ENCODE peak calls at places on chromosomes 16 and 17, in seven cellular contexts. P is body of pancreas, C is activated B cell treated with CpG ODN at 0.5 μM for 24 hours, R is progenitor cell of endocrine pancreas, Y is heart right ventricle, S is neural progenitor cell, B is omental fat pad. M is an unnamed sample.

GRCh38 chr17:65627892-65628622 is 66.6 kb upstream of the AXIN2 start:
- DNase-seq in P (peak), C (no peak), R (no peak), Y (no peak), S (no peak), B (no peak), M (no peak)

GRCh38 chr16:1920727-1921155 is 2.5 kb upstream of the HS3ST6 start:
- DNase-seq in P (peak), C (no peak), R (no peak), Y (no peak), S (peak), B (no peak), M (no peak)

GRCh38 chr17:44646280-44646679 is 10.0 kb upstream of the MEIOC start:
- DNase-seq in P (no peak), C (no peak), R (no peak), Y (no peak), S (no peak), B (no peak), M (no peak)

GRCh38 chr17:38417210-38417951 is 10.9 kb upstream of the ARHGAP23 start:
- DNase-seq in P (no peak), C (no peak), R (no peak), Y (no peak), S (no peak), B (no peak), M (no peak)

GRCh38 chr17:72021417-72022041 is 99.3 kb upstream of the SOX9 start:
- DNase-seq in P (no peak), C (no peak), R (no peak), Y (no peak), S (no peak), B (no peak), M (no peak)

GRCh38 chr16:397736-398332 is 835 bp downstream of the NME4 start:
- DNase-seq in P (peak), C (no peak), R (peak), Y (peak), S (peak), B (no peak), M (no peak)

GRCh38 chr17:75588546-75589016 is 981 bp downstream of the MYO15B start:
- DNase-seq in P (peak), C (no peak), R (no peak), Y (peak), S (no peak), B (no peak), M (no peak)

GRCh38 chr17:55437165-55437605 is 15.6 kb upstream of the MMD start:
- DNase-seq in P (no peak), C (peak), R (no peak), Y (no peak), S (peak), B (no peak), M (no peak)

GRCh38 chr17:57527437-57528083 is 217.5 kb downstream of the CCDC182 start:
- DNase-seq in P (no peak), C (no peak), R (no peak), Y (no peak), S (peak), B (no peak), M (no peak)

GRCh38 chr16:11181242-11181888 is 74.6 kb downstream of the SOCS1 start:
- DNase-seq in P (no peak), C (no peak), R (no peak), Y (no peak), S (no peak), B (no peak), M (no peak)

GRCh38 chr16:7835032-7835431 is 502.4 kb downstream of the RBFOX1 start:
- DNase-seq in P (no peak), C (no peak), R (no peak), Y (no peak), S (peak), B (no peak), M (no peak)

GRCh38 chr17:676060-676745 is 38.4 kb downstream of the VPS53 start:
- DNase-seq in P (no peak), C (no peak), R (no peak), Y (no peak), S (no peak), B (no peak), M (no peak)

GRCh38 chr16:4517812-4518211 is 20.8 kb downstream of the CDIP1 start:
- DNase-seq in P (peak), C (no peak), R (peak), Y (no peak), S (peak), B (no peak), M (no peak)

GRCh38 chr16:23573822-23574221 is 16.3 kb downstream of the UBFD1 start:
- DNase-seq in P (no peak), C (no peak), R (no peak), Y (no peak), S (no peak), B (no peak), M (no peak)

GRCh38 chr16:27154573-27155521 is 48.5 kb upstream of the KDM8 start:
- DNase-seq in P (peak), C (peak), R (peak), Y (peak), S (peak), B (peak), M (peak)

GRCh38 chr16:89412811-89413210 is 77.5 kb downstream of the ANKRD11 start:
- DNase-seq in P (no peak), C (no peak), R (no peak), Y (peak), S (peak), B (no peak), M (no peak)

GRCh38 chr16:89411335-89411850 is 79.0 kb downstream of the ANKRD11 start:
- DNase-seq in P (no peak), C (no peak), R (no peak), Y (no peak), S (no peak), B (no peak), M (no peak)

GRCh38 chr16:89410322-89410721 is 80.0 kb downstream of the ANKRD11 start:
- DNase-seq in P (no peak), C (no peak), R (no peak), Y (no peak), S (no peak), B (no peak), M (no peak)

GRCh38 chr16:89409161-89409711 is 81.1 kb downstream of the ANKRD11 start:
- DNase-seq in P (no peak), C (no peak), R (no peak), Y (no peak), S (no peak), B (no peak), M (peak)

GRCh38 chr16:89410794-89411309 is 79.5 kb downstream of the ANKRD11 start:
- DNase-seq in P (peak), C (no peak), R (no peak), Y (peak), S (no peak), B (no peak), M (no peak)
- TF ChIP-seq CTCF in P (peak), C (no peak), R (no peak), Y (no peak), S (no peak), B (no peak), M (no peak)

DNA sequence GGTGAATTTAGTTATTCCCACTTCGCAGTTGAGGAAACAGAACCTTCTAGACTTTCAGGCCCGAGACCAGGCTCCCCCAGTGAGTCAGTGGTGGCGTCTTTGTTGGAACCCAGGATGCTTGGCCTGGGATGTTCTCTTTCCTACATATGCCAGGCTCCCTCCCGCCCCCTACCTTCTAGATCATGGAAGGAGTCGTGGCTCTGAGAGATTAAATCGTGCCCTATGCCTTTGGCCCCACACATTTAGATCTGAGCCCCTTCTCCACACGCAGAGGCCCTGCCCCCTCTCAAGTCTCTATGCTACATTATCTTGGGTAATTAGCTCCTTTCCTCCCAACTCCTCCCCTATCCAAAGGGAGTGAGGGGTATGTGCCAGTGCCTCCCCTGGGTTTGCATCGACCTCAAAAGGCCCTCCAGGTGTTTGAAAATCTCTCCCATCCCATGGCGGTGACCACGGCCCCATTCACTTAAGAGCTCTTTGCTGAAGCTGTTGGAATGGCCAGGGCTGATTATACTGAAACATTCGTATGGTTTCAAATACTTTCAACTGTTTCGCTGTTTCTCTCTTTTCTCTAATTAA is 3.0 kb downstream of the NGFR start:
- DNase-seq in P (no peak), C (no peak), R (no peak), Y (no peak), S (peak), B (no peak), M (no peak)
- TF ChIP-seq CTCF in P (no peak), C (no peak), R (peak), Y (no peak), S (peak), B (no peak), M (no peak)

GRCh38 chr17:8576895-8577294 is 53.6 kb downstream of the MYH10 start:
- DNase-seq in P (no peak), C (no peak), R (no peak), Y (no peak), S (no peak), B (no peak), M (no peak)

GRCh38 chr17:8577868-8578267 is 52.7 kb downstream of the MYH10 start:
- DNase-seq in P (no peak), C (no peak), R (no peak), Y (no peak), S (no peak), B (no peak), M (no peak)

GRCh38 chr17:8572767-8573166 is 57.8 kb downstream of the MYH10 start:
- DNase-seq in P (no peak), C (no peak), R (no peak), Y (no peak), S (no peak), B (no peak), M (no peak)

GRCh38 chr17:8574687-8575086 is 55.8 kb downstream of the MYH10 start:
- DNase-seq in P (no peak), C (no peak), R (no peak), Y (no peak), S (no peak), B (no peak), M (no peak)
- TF ChIP-seq CTCF in P (peak), C (no peak), R (peak), Y (peak), S (peak), B (no peak), M (no peak)

GRCh38 chr16:89700649-89701424 is 668 bp downstream of the SPATA2L start:
- DNase-seq in P (peak), C (peak), R (no peak), Y (no peak), S (peak), B (no peak), M (peak)
- TF ChIP-seq CTCF in P (no peak), C (no peak), R (peak), Y (no peak), S (peak), B (no peak), M (peak)

GRCh38 chr16:14652726-14653125 is 20.0 kb downstream of the BFAR start:
- DNase-seq in P (no peak), C (no peak), R (no peak), Y (no peak), S (no peak), B (no peak), M (no peak)

GRCh38 chr16:14650629-14651028 is 17.9 kb downstream of the BFAR start:
- DNase-seq in P (no peak), C (no peak), R (no peak), Y (no peak), S (no peak), B (no peak), M (no peak)

DNA sequence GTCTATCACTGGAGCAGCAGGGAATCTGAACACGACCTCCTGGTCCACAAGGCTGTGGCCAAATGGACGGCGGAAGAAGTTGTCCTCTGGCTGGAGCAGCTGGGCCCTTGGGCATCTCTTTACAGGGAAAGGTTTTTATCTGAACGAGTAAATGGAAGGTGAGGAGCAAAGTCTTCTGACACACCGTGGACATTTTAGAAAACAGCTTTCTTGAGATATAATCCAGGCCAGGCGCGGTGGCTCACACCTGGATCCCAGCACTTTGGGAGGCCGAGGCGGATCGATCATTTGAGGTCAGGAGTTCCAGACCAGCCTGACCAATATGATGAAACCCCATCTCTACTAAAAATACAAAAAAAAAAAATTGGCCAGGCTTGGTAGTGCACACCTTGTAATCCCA is 17.1 kb downstream of the BFAR start:
- DNase-seq in P (no peak), C (no peak), R (no peak), Y (no peak), S (no peak), B (no peak), M (no peak)
- TF ChIP-seq CTCF in P (no peak), C (no peak), R (no peak), Y (no peak), S (no peak), B (no peak), M (no peak)

GRCh38 chr16:21952040-21952792 is 945 bp upstream of the UQCRC2 start:
- DNase-seq in P (peak), C (peak), R (peak), Y (peak), S (peak), B (peak), M (peak)
- TF ChIP-seq CTCF in P (no peak), C (no peak), R (no peak), Y (no peak), S (no peak), B (no peak), M (no peak)

DNA sequence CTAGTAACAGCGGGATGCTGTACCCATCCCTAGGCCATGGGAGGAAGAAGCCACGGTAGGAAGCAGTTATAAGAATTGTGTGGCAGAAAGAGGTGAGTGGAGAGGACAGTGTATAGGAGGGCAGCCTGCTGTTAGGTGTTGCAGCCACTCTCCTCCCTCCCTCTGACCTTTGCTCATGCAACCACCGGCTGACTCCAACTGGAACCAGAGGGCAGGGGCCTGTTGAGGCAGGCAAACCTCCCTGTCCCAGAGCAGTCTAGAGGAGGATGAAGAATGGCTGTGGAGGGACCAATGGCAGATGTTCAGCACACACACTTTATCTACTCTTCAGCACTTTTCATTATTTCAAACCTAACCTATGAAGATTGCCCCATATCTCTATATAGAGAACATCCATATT is 2.2 kb downstream of the TXNL4B start:
- DNase-seq in P (no peak), C (no peak), R (no peak), Y (no peak), S (no peak), B (no peak), M (no peak)
- TF ChIP-seq CTCF in P (no peak), C (no peak), R (no peak), Y (no peak), S (no peak), B (no peak), M (no peak)

GRCh38 chr16:81712681-81713080 is 66.4 kb upstream of the PLCG2 start:
- DNase-seq in P (no peak), C (no peak), R (no peak), Y (no peak), S (no peak), B (no peak), M (no peak)

GRCh38 chr16:81713796-81714195 is 65.3 kb upstream of the PLCG2 start:
- DNase-seq in P (no peak), C (no peak), R (no peak), Y (no peak), S (no peak), B (no peak), M (no peak)

GRCh38 chr16:81713295-81713772 is 65.8 kb upstream of the PLCG2 start:
- DNase-seq in P (no peak), C (no peak), R (no peak), Y (no peak), S (no peak), B (no peak), M (no peak)

GRCh38 chr16:81710596-81710995 is 68.5 kb upstream of the PLCG2 start:
- DNase-seq in P (no peak), C (no peak), R (no peak), Y (no peak), S (peak), B (no peak), M (no peak)

GRCh38 chr16:81711609-81712329 is 67.3 kb upstream of the PLCG2 start:
- DNase-seq in P (no peak), C (no peak), R (no peak), Y (no peak), S (peak), B (no peak), M (no peak)
- TF ChIP-seq CTCF in P (no peak), C (no peak), R (no peak), Y (no peak), S (no peak), B (no peak), M (no peak)

DNA sequence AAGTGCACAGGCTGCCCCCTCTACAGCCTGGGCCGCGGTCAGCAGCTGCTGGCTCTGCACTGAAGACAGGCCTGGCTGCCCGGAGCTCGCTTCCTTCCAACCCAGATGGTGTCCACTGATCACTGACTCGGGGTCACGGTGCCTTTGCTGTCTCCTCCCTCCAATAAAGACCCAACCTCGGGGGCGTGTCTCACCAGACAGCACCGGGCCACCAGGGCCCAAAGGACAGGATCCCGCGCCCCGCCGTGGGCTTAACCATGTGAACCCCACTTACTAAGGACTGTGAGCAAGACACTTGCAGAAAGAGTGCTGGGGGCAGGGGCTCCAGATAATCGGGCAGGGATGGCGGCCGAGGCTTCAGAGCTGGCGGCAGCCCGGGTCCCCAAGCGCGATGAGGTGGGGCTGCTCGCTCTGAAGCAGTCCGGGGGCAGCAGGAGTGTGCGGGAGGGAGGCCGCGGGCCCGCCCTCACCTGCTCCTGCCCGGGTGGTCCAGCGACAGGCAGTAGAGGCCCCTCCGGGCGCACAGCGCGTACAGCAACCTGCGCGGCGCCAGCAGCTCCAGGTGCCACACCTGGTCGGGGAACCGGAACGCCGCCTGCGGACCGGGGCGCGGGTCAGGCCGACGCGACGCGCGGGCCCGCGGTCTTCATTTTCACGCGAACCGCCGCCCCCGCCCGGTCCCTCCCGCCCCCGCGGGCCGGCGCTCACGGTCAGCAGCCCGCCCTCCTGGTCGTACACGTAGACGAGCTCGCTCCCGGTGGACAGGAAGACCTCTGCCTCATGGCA is 502 bp downstream of the FAAP100 start:
- DNase-seq in P (no peak), C (no peak), R (no peak), Y (no peak), S (peak), B (no peak), M (no peak)
- TF ChIP-seq CTCF in P (no peak), C (no peak), R (no peak), Y (no peak), S (no peak), B (no peak), M (no peak)

DNA sequence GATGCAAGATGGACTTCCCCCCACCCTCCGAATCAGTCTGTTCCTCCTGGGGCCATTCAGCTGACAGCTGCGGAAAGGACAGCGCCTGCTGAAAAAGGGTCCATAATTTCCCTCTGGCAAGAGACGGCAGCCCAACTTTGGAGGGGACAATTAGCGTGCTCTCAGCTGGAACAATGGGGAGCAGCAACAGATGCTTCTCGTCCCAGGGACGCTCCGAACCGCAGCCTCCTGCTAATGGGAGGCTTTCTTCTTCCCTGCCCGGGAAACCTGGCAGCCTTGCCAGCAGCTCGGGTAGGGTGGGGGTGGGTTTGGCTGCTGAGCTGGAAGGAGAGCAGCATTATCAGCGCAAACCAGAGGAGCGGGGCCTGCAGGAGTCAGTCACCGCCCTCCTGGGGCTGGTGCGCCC is 500.0 kb upstream of the SALL1 start:
- DNase-seq in P (no peak), C (no peak), R (no peak), Y (no peak), S (peak), B (no peak), M (no peak)
- TF ChIP-seq CTCF in P (no peak), C (no peak), R (no peak), Y (no peak), S (no peak), B (no peak), M (no peak)

M was measured in natural killer cell.